ENCODE peak calls at places on chromosomes 11 and 22, in ten cellular contexts. Z, P, U, C, I, D, W, X, V and Y are unnamed samples.

GRCh38 chr11:1208361-1209261 is 14.3 kb upstream of the MUC5B start:
- DNase-seq in D (no peak), I (no peak), P (no peak), X (no peak), Z (no peak), V (no peak), U (peak), C (no peak), W (no peak), Y (no peak)

GRCh38 chr22:41600976-41601375 is 11.3 kb upstream of the PMM1 start:
- DNase-seq in I (no peak), U (no peak), P (no peak), Z (no peak), D (no peak), C (no peak), W (no peak), V (no peak), X (no peak), Y (no peak)

GRCh38 chr11:28505216-28505615 is 397.0 kb downstream of the METTL15 start:
- DNase-seq in X (no peak), I (no peak), W (no peak), V (no peak), U (no peak), P (peak), Z (no peak), C (no peak), D (no peak), Y (no peak)

GRCh38 chr11:130449996-130450419 is 1.6 kb downstream of the ADAMTS15 start:
- DNase-seq in U (peak), X (no peak), I (no peak), Z (no peak), V (no peak), C (no peak), D (no peak), W (no peak), P (peak), Y (peak)

GRCh38 chr11:97364047-97364446 is 974.2 kb downstream of the JRKL start:
- DNase-seq in D (no peak), V (no peak), Z (no peak), W (no peak), P (no peak), U (no peak), X (no peak), I (no peak), C (no peak), Y (peak)

GRCh38 chr11:134759855-134760254 is 347.8 kb upstream of the B3GAT1 start:
- DNase-seq in W (no peak), P (no peak), X (no peak), Z (no peak), I (no peak), C (no peak), V (no peak), U (no peak), D (no peak), Y (no peak)

GRCh38 chr11:128763224-128763623 is 69.4 kb downstream of the FLI1 start:
- DNase-seq in Z (no peak), U (no peak), P (peak), X (no peak), C (no peak), I (no peak), D (no peak), V (no peak), W (no peak), Y (peak)

GRCh38 chr11:16410479-16410878 is 54.1 kb upstream of the SOX6 start:
- DNase-seq in C (no peak), X (no peak), U (no peak), Z (no peak), V (no peak), D (no peak), P (no peak), W (no peak), I (no peak), Y (no peak)

GRCh38 chr11:95084509-95084908 is 5.1 kb upstream of the ENDOD1 start:
- DNase-seq in V (peak), X (no peak), W (no peak), P (no peak), U (no peak), C (no peak), D (no peak), Z (no peak), I (no peak), Y (peak)

GRCh38 chr11:88102595-88102929 is 72.7 kb downstream of the RAB38 start:
- DNase-seq in V (no peak), I (no peak), C (no peak), Z (no peak), W (no peak), U (no peak), D (no peak), X (no peak), P (no peak), Y (peak)

GRCh38 chr22:36464715-36465231 is 16.7 kb downstream of the TXN2 start:
- DNase-seq in P (no peak), D (no peak), C (no peak), X (no peak), W (no peak), Z (no peak), U (no peak), I (no peak), V (no peak), Y (no peak)

GRCh38 chr22:30948930-30949342 is 19.6 kb downstream of the MORC2 start:
- DNase-seq in W (no peak), U (no peak), X (no peak), Z (no peak), V (no peak), C (no peak), P (peak), I (no peak), D (no peak), Y (no peak)

GRCh38 chr22:45334528-45334927 is 24.8 kb downstream of the FAM118A start:
- DNase-seq in Z (no peak), X (no peak), W (no peak), P (no peak), V (no peak), C (no peak), D (no peak), U (no peak), I (no peak), Y (no peak)

GRCh38 chr11:68036717-68037239 is 2.0 kb upstream of the TCIRG1 start:
- DNase-seq in X (no peak), V (peak), C (no peak), D (no peak), P (no peak), W (no peak), U (no peak), I (no peak), Z (no peak), Y (no peak)

GRCh38 chr11:45017329-45017728 is 66.6 kb upstream of the TP53I11 start:
- DNase-seq in Z (no peak), D (no peak), C (no peak), I (no peak), X (no peak), V (no peak), U (peak), P (no peak), W (no peak), Y (no peak)

GRCh38 chr22:37972527-37972926 is 11.8 kb downstream of the SOX10 start:
- DNase-seq in V (no peak), Z (no peak), U (no peak), X (no peak), W (no peak), D (no peak), P (no peak), I (no peak), C (no peak), Y (no peak)

GRCh38 chr22:38218661-38219331 is 17.0 kb downstream of the MAFF start:
- DNase-seq in C (no peak), U (peak), D (peak), V (no peak), I (no peak), W (no peak), P (peak), X (no peak), Z (no peak), Y (peak)

GRCh38 chr11:90774727-90775572 is 552.1 kb upstream of the CHORDC1 start:
- DNase-seq in D (no peak), U (peak), Z (no peak), C (no peak), X (no peak), P (no peak), V (no peak), I (no peak), W (no peak), Y (no peak)